ENCODE peak calls at places on chromosomes 2 and 18, in six cellular contexts. One of them, this sample, is unnamed.

GRCh38 chr2:54560146-54560881 is 104.2 kb downstream of the SPTBN1 start:
- DNase-seq in HepG2: no peak
- DNase-seq in SK-N-SH: peak; percentile 57
- DNase-seq in K562: peak; percentile 21
- DNase-seq in GM12878: no peak
- DNase-seq in HCT116: no peak
- DNase-seq in this sample: no peak

GRCh38 chr2:29247336-29247914 is 132.2 kb downstream of the CLIP4 start:
- DNase-seq in SK-N-SH: no peak
- DNase-seq in HepG2: no peak
- DNase-seq in GM12878: no peak
- DNase-seq in HCT116: no peak
- DNase-seq in K562: no peak
- DNase-seq in this sample: no peak

GRCh38 chr2:124975224-124975623 is 950.1 kb downstream of the CNTNAP5 start:
- DNase-seq in HepG2: no peak
- DNase-seq in HCT116: no peak
- DNase-seq in K562: no peak
- DNase-seq in SK-N-SH: no peak
- DNase-seq in GM12878: no peak
- DNase-seq in this sample: no peak

GRCh38 chr18:79496978-79497637 is 101.4 kb downstream of the NFATC1 start:
- DNase-seq in K562: no peak
- DNase-seq in HCT116: no peak
- DNase-seq in GM12878: no peak
- DNase-seq in SK-N-SH: no peak
- DNase-seq in HepG2: no peak
- DNase-seq in this sample: no peak

GRCh38 chr18:2919600-2919999 is 72.8 kb downstream of the EMILIN2 start:
- DNase-seq in GM12878: no peak
- DNase-seq in K562: no peak
- DNase-seq in HepG2: no peak
- DNase-seq in HCT116: no peak
- DNase-seq in SK-N-SH: no peak
- DNase-seq in this sample: no peak

GRCh38 chr2:100230754-100231153 is 88.4 kb upstream of the AFF3 start:
- DNase-seq in HCT116: no peak
- DNase-seq in SK-N-SH: no peak
- DNase-seq in HepG2: no peak
- DNase-seq in GM12878: no peak
- DNase-seq in K562: no peak
- DNase-seq in this sample: no peak

GRCh38 chr2:43405829-43406228 is 179.4 kb upstream of the ZFP36L2 start:
- DNase-seq in SK-N-SH: peak; percentile 43
- DNase-seq in HCT116: no peak
- DNase-seq in K562: no peak
- DNase-seq in HepG2: no peak
- DNase-seq in GM12878: no peak
- DNase-seq in this sample: no peak

GRCh38 chr2:122156101-122156500 is 400.6 kb downstream of the TSN start:
- DNase-seq in K562: no peak
- DNase-seq in SK-N-SH: no peak
- DNase-seq in HCT116: no peak
- DNase-seq in GM12878: no peak
- DNase-seq in HepG2: no peak
- DNase-seq in this sample: no peak

GRCh38 chr2:159131882-159132281 is 154.6 kb downstream of the WDSUB1 start:
- DNase-seq in GM12878: no peak
- DNase-seq in SK-N-SH: no peak
- DNase-seq in HCT116: peak; percentile 43
- DNase-seq in K562: no peak
- DNase-seq in HepG2: no peak
- DNase-seq in this sample: no peak

GRCh38 chr2:33064349-33064801 is 117.6 kb downstream of the LTBP1 start:
- DNase-seq in HCT116: no peak
- DNase-seq in GM12878: no peak
- DNase-seq in HepG2: no peak
- DNase-seq in SK-N-SH: no peak
- DNase-seq in K562: no peak
- DNase-seq in this sample: no peak

GRCh38 chr2:200121931-200122330 is 166.5 kb downstream of the MAIP1 start:
- DNase-seq in HepG2: no peak
- DNase-seq in SK-N-SH: no peak
- DNase-seq in K562: no peak
- DNase-seq in HCT116: no peak
- DNase-seq in GM12878: no peak
- DNase-seq in this sample: no peak

GRCh38 chr2:230220347-230220969 is 674 bp upstream of the SP110 start:
- DNase-seq in HCT116: no peak
- DNase-seq in SK-N-SH: no peak
- DNase-seq in GM12878: no peak
- DNase-seq in K562: no peak
- DNase-seq in HepG2: no peak
- DNase-seq in this sample: no peak

GRCh38 chr18:69968073-69968472 is 20.4 kb upstream of the CD226 start:
- DNase-seq in K562: no peak
- DNase-seq in HepG2: no peak
- DNase-seq in HCT116: no peak
- DNase-seq in SK-N-SH: peak; percentile 28
- DNase-seq in GM12878: no peak
- DNase-seq in this sample: no peak

GRCh38 chr2:150690870-150691269 is 203.4 kb upstream of the RND3 start:
- DNase-seq in SK-N-SH: no peak
- DNase-seq in HepG2: no peak
- DNase-seq in HCT116: no peak
- DNase-seq in GM12878: no peak
- DNase-seq in K562: no peak
- DNase-seq in this sample: no peak

GRCh38 chr2:233691443-233692433 is 952 bp upstream of the UGT1A6 start:
- DNase-seq in SK-N-SH: no peak
- DNase-seq in GM12878: no peak
- DNase-seq in HepG2: no peak
- DNase-seq in K562: no peak
- DNase-seq in HCT116: no peak
- DNase-seq in this sample: no peak

GRCh38 chr2:36701391-36701795 is 4.9 kb downstream of the VIT start:
- DNase-seq in HepG2: no peak
- DNase-seq in GM12878: no peak
- DNase-seq in HCT116: no peak
- DNase-seq in SK-N-SH: no peak
- DNase-seq in K562: no peak
- DNase-seq in this sample: peak; percentile 76

GRCh38 chr2:232897386-232897970 is 27.4 kb downstream of the SNORC start:
- DNase-seq in HCT116: no peak
- DNase-seq in K562: no peak
- DNase-seq in SK-N-SH: no peak
- DNase-seq in HepG2: no peak
- DNase-seq in GM12878: no peak
- DNase-seq in this sample: no peak

GRCh38 chr2:56449449-56449860 is 265.7 kb downstream of the CCDC85A start:
- DNase-seq in GM12878: no peak
- DNase-seq in HCT116: no peak
- DNase-seq in SK-N-SH: no peak
- DNase-seq in HepG2: no peak
- DNase-seq in K562: no peak
- DNase-seq in this sample: no peak

GRCh38 chr2:189516546-189516945 is 64.0 kb downstream of the SLC40A1 start:
- DNase-seq in HCT116: no peak
- DNase-seq in K562: no peak
- DNase-seq in HepG2: no peak
- DNase-seq in SK-N-SH: no peak
- DNase-seq in GM12878: no peak
- DNase-seq in this sample: no peak

GRCh38 chr2:234453216-234453615 is 43.7 kb downstream of the ARL4C start:
- DNase-seq in GM12878: no peak
- DNase-seq in HepG2: no peak
- DNase-seq in SK-N-SH: no peak
- DNase-seq in HCT116: no peak
- DNase-seq in K562: no peak
- DNase-seq in this sample: no peak

DNA sequence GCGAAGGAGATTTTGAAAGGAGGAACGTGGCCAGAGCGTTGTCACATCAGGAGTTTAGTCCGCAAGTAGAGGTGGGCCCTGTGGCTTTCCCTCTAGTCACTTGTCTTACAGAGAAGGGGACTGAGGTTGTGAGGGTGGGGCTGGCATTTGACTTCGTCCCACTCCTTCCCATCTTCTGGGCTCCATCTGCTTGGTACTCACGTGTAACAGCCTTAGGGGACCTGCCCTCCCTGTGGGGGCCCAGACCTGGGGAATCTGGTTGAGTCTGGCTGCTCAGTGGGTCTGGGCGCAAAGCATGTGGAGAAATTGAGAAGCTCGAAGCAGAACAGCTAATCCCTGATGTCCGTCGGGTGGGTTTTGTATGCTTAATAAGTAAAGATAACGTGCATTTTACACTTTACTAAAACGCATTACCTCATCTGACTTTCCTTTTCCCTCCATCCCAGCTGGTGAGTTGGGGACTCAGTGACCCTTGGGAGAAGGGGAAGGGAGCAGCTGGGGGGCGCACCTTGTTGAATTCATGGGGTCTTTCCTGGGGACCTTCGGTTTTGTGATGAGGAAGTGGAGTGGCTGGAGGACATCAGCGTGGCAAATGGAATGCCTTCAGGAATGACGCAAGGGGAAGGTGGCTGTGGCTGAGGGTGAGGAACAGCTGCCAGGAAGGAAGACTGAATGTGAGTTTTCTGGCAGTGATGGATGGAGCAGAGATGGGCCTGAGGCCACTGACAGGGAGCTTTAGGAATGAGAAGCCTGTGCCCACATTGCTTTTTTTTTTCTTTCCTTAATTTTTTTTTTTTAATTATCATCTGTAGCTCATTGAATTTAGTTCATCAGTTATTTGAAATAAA is 44.8 kb downstream of the ASAP2 start:
- DNase-seq in SK-N-SH: no peak
- DNase-seq in HCT116: no peak
- DNase-seq in HepG2: no peak
- DNase-seq in GM12878: no peak
- DNase-seq in K562: no peak
- DNase-seq in this sample: peak; percentile 39
- TF ChIP-seq JUND in SK-N-SH: peak; percentile 78
- TF ChIP-seq JUND in HCT116: no peak
- TF ChIP-seq JUND in HepG2: no peak
- TF ChIP-seq JUND in GM12878: no peak
- TF ChIP-seq JUND in K562: no peak
- TF ChIP-seq JUND in this sample: no peak

DNA sequence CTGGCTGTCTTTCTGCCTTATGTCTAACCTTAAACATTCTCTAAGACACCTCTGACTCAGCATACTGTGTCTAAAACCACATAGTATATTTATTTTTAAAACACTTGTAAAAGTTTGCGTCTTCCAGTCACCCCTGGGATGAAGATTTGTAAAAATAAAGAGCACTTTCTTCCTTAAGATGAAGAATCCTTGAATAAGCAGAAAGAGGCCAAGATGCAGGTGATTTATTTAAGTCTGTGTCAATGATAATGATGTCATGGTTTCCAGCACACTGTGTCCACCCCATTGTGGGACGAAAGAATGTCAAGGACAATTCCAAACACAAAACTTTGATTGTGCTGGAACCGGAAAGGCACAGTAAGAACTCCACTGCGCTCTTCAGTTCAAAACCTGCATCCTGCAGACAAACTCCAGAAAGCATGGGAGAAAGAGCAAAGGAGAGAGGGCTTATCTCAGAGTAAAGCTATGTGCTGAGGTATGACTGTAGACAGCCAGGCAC is 92.9 kb downstream of the ZEB2 start:
- DNase-seq in GM12878: no peak
- DNase-seq in K562: no peak
- DNase-seq in SK-N-SH: no peak
- DNase-seq in HCT116: no peak
- DNase-seq in HepG2: peak; percentile 82
- DNase-seq in this sample: no peak
- TF ChIP-seq JUND in GM12878: no peak
- TF ChIP-seq JUND in K562: no peak
- TF ChIP-seq JUND in SK-N-SH: peak; percentile 10
- TF ChIP-seq JUND in HCT116: no peak
- TF ChIP-seq JUND in HepG2: no peak
- TF ChIP-seq JUND in this sample: no peak

DNA sequence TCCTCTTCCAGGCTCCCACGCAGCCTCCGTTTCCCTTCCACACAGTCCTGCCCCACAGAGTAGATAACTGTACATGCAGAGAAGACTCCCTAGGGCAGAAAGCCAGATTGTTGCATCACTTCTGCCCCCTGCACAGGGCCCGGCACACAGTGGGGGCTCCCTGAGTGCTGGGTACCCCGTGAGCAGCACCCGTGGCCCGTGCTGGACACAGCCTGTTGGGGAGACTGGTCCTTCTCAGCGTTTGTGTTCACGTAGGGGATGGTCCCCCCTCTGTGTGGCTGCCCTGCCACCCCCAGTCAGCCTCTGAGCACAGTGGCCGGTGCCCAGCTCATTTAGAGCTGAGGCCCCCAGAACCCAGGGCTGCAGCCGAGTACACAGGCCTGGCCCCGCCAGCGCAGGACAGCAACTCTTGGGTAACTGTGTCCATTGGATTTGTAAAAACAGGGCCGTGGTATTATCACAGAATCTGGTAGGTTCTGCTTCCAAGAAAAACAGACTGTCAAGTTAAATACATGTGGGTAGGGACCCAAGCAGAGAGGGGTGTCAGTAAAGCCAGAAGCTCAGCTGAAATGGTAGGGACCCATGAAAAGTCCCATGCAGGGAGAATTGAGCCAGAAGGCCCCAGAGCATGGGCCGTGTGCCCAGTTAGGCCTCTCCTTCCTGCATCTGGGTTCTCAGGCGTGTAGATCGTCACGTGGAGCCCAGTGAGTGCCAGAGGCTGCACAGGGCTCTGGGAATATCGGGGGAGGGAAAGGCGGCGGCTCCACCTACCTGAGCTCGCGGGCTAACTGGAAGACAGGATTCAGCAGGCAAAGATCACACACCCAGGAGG is 257.3 kb downstream of the ATAD2B start:
- DNase-seq in SK-N-SH: peak; percentile 88
- DNase-seq in HepG2: peak; percentile 46
- DNase-seq in HCT116: no peak
- DNase-seq in GM12878: no peak
- DNase-seq in K562: no peak
- DNase-seq in this sample: peak; percentile 55
- TF ChIP-seq JUND in SK-N-SH: no peak
- TF ChIP-seq JUND in HepG2: no peak
- TF ChIP-seq JUND in HCT116: no peak
- TF ChIP-seq JUND in GM12878: no peak
- TF ChIP-seq JUND in K562: no peak
- TF ChIP-seq JUND in this sample: no peak

DNA sequence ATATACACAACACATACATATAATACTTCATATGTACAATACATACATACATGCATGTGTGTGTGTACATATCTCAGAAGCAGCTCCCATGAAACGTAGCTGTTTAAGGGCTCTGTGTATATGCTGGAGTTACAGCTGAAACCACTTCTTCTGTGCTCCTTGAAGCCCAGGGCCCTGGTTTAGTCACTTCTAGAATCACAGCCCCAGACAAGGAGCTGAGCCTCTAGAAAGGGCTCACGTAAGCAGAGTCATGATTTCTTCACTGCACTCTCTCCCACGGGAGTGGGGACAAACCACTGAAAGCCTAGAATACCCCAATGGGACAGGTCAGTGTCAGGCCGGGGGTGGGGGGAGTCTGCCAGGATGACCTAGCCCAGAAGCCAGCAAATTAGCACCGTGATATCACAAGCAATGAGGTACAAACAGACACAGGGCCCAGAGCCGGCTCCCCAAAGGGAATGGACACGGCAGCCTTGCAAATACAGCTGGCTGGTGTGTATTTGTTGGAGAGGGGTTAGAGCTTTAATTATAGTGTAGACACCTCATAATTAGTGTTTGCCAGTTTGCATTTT is 90.3 kb downstream of the C1QL2 start:
- DNase-seq in HepG2: no peak
- DNase-seq in GM12878: no peak
- DNase-seq in SK-N-SH: no peak
- DNase-seq in K562: no peak
- DNase-seq in HCT116: no peak
- DNase-seq in this sample: no peak
- TF ChIP-seq JUND in HepG2: no peak
- TF ChIP-seq JUND in GM12878: no peak
- TF ChIP-seq JUND in SK-N-SH: no peak
- TF ChIP-seq JUND in K562: no peak
- TF ChIP-seq JUND in HCT116: no peak
- TF ChIP-seq JUND in this sample: no peak